ENCODE peak calls at places on chromosome 2, in five cellular contexts. One of them, this sample, is unnamed.

GRCh38 chr2:26245231-26245732 is 543 bp downstream of the HADHB start:
- DNase-seq in ovary: no peak
- DNase-seq in lung: peak; percentile 32
- DNase-seq in colonic mucosa: peak; percentile 63
- DNase-seq in GM12878: peak; percentile 15
- DNase-seq in this sample: peak; percentile 24

GRCh38 chr2:132581917-132582316 is 88.1 kb downstream of the LYPD1 start:
- DNase-seq in ovary: no peak
- DNase-seq in lung: no peak
- DNase-seq in colonic mucosa: peak; percentile 29
- DNase-seq in GM12878: no peak
- DNase-seq in this sample: no peak

GRCh38 chr2:96514521-96514920 is 9.4 kb upstream of the NEURL3 start:
- DNase-seq in ovary: no peak
- DNase-seq in lung: no peak
- DNase-seq in colonic mucosa: no peak
- DNase-seq in GM12878: no peak
- DNase-seq in this sample: no peak

GRCh38 chr2:218294430-218294999 is 2.2 kb upstream of the TMBIM1 start:
- DNase-seq in ovary: no peak
- DNase-seq in lung: no peak
- DNase-seq in colonic mucosa: no peak
- DNase-seq in GM12878: no peak
- DNase-seq in this sample: no peak

GRCh38 chr2:61023670-61024069 is 5.6 kb upstream of the PUS10 start:
- DNase-seq in ovary: no peak
- DNase-seq in lung: no peak
- DNase-seq in colonic mucosa: no peak
- DNase-seq in GM12878: no peak
- DNase-seq in this sample: no peak

GRCh38 chr2:148524519-148524919 is 120.0 kb upstream of the EPC2 start:
- DNase-seq in ovary: no peak
- DNase-seq in lung: no peak
- DNase-seq in colonic mucosa: no peak
- DNase-seq in GM12878: no peak
- DNase-seq in this sample: no peak

GRCh38 chr2:70403267-70404053 is 101.6 kb upstream of the FAM136A start:
- DNase-seq in ovary: no peak
- DNase-seq in lung: no peak
- DNase-seq in colonic mucosa: peak; percentile 72
- DNase-seq in GM12878: no peak
- DNase-seq in this sample: no peak

GRCh38 chr2:238811765-238812164 is 36.1 kb upstream of the TWIST2 start:
- DNase-seq in ovary: no peak
- DNase-seq in lung: no peak
- DNase-seq in colonic mucosa: no peak
- DNase-seq in GM12878: no peak
- DNase-seq in this sample: no peak

GRCh38 chr2:239827511-239827865 is 197.7 kb downstream of the NDUFA10 start:
- DNase-seq in ovary: no peak
- DNase-seq in lung: no peak
- DNase-seq in colonic mucosa: no peak
- DNase-seq in GM12878: no peak
- DNase-seq in this sample: no peak

GRCh38 chr2:109162999-109163398 is 34.0 kb downstream of the SH3RF3 start:
- DNase-seq in ovary: no peak
- DNase-seq in lung: no peak
- DNase-seq in colonic mucosa: no peak
- DNase-seq in GM12878: no peak
- DNase-seq in this sample: peak; percentile 68

GRCh38 chr2:28424799-28425492 is 32.3 kb downstream of the FOSL2 start:
- DNase-seq in ovary: no peak
- DNase-seq in lung: no peak
- DNase-seq in colonic mucosa: no peak
- DNase-seq in GM12878: no peak
- DNase-seq in this sample: no peak

GRCh38 chr2:238117199-238118154 is 17.3 kb downstream of the ESPNL start:
- DNase-seq in ovary: no peak
- DNase-seq in lung: no peak
- DNase-seq in colonic mucosa: no peak
- DNase-seq in GM12878: no peak
- DNase-seq in this sample: no peak

GRCh38 chr2:63790913-63791312 is 50.8 kb upstream of the UGP2 start:
- DNase-seq in ovary: no peak
- DNase-seq in lung: no peak
- DNase-seq in colonic mucosa: no peak
- DNase-seq in GM12878: no peak
- DNase-seq in this sample: no peak

GRCh38 chr2:61328707-61329251 is 142.1 kb downstream of the USP34 start:
- DNase-seq in ovary: no peak
- DNase-seq in lung: peak; percentile 47
- DNase-seq in colonic mucosa: peak; percentile 24
- DNase-seq in GM12878: no peak
- DNase-seq in this sample: no peak

GRCh38 chr2:148231858-148232257 is 211.0 kb downstream of the MBD5 start:
- DNase-seq in ovary: no peak
- DNase-seq in lung: no peak
- DNase-seq in colonic mucosa: no peak
- DNase-seq in GM12878: no peak
- DNase-seq in this sample: no peak

GRCh38 chr2:219418570-219419189 is 503 bp downstream of the DES start:
- DNase-seq in ovary: no peak
- DNase-seq in lung: no peak
- DNase-seq in colonic mucosa: no peak
- DNase-seq in GM12878: no peak
- DNase-seq in this sample: no peak

GRCh38 chr2:219447242-219448098 is 12.8 kb downstream of the SPEG start:
- DNase-seq in ovary: no peak
- DNase-seq in lung: no peak
- DNase-seq in colonic mucosa: no peak
- DNase-seq in GM12878: no peak
- DNase-seq in this sample: no peak

GRCh38 chr2:206642075-206643025 is at the start of gene FAM237A:
- DNase-seq in ovary: peak; percentile 25
- DNase-seq in lung: no peak
- DNase-seq in colonic mucosa: peak; percentile 21
- DNase-seq in GM12878: no peak
- DNase-seq in this sample: no peak

GRCh38 chr2:200311139-200311538 is 4.6 kb downstream of the SPATS2L start:
- DNase-seq in ovary: no peak
- DNase-seq in lung: no peak
- DNase-seq in colonic mucosa: no peak
- DNase-seq in GM12878: no peak
- DNase-seq in this sample: no peak

GRCh38 chr2:141399270-141399669 is 731.5 kb downstream of the LRP1B start:
- DNase-seq in ovary: no peak
- DNase-seq in lung: no peak
- DNase-seq in colonic mucosa: no peak
- DNase-seq in GM12878: no peak
- DNase-seq in this sample: no peak

GRCh38 chr2:16102976-16103380 is 162.6 kb downstream of the MYCN start:
- DNase-seq in ovary: no peak
- DNase-seq in lung: no peak
- DNase-seq in colonic mucosa: peak; percentile 84
- DNase-seq in GM12878: no peak
- DNase-seq in this sample: no peak

GRCh38 chr2:219868635-219869034 is 241.2 kb downstream of the SLC4A3 start:
- DNase-seq in ovary: no peak
- DNase-seq in lung: no peak
- DNase-seq in colonic mucosa: no peak
- DNase-seq in GM12878: no peak
- DNase-seq in this sample: no peak

GRCh38 chr2:121164042-121164441 is 121.0 kb downstream of the TFCP2L1 start:
- DNase-seq in ovary: no peak
- DNase-seq in lung: no peak
- DNase-seq in colonic mucosa: no peak
- DNase-seq in GM12878: no peak
- DNase-seq in this sample: no peak

GRCh38 chr2:120914839-120915521 is 179.3 kb downstream of the GLI2 start:
- DNase-seq in ovary: peak; percentile 92
- DNase-seq in lung: peak; percentile 80
- DNase-seq in colonic mucosa: peak; percentile 49
- DNase-seq in GM12878: no peak
- DNase-seq in this sample: peak; percentile 91

GRCh38 chr2:115129502-115129901 is 687.1 kb downstream of the DPP10 start:
- DNase-seq in ovary: no peak
- DNase-seq in lung: no peak
- DNase-seq in colonic mucosa: no peak
- DNase-seq in GM12878: no peak
- DNase-seq in this sample: no peak

GRCh38 chr2:27652341-27652740 is 11.1 kb downstream of the SUPT7L start:
- DNase-seq in ovary: no peak
- DNase-seq in lung: no peak
- DNase-seq in colonic mucosa: no peak
- DNase-seq in GM12878: no peak
- DNase-seq in this sample: no peak

GRCh38 chr2:230873670-230874401 is 9.1 kb downstream of the ITM2C start:
- DNase-seq in ovary: no peak
- DNase-seq in lung: no peak
- DNase-seq in colonic mucosa: no peak
- DNase-seq in GM12878: peak; percentile 74
- DNase-seq in this sample: no peak

GRCh38 chr2:124045906-124046305 is 20.8 kb downstream of the CNTNAP5 start:
- DNase-seq in ovary: no peak
- DNase-seq in lung: no peak
- DNase-seq in colonic mucosa: no peak
- DNase-seq in GM12878: no peak
- DNase-seq in this sample: no peak

GRCh38 chr2:12389354-12390045 is 327.2 kb upstream of the TRIB2 start:
- DNase-seq in ovary: no peak
- DNase-seq in lung: no peak
- DNase-seq in colonic mucosa: no peak
- DNase-seq in GM12878: no peak
- DNase-seq in this sample: no peak

GRCh38 chr2:215794829-215795546 is 218.4 kb downstream of the MREG start:
- DNase-seq in ovary: no peak
- DNase-seq in lung: no peak
- DNase-seq in colonic mucosa: no peak
- DNase-seq in GM12878: no peak
- DNase-seq in this sample: no peak

GRCh38 chr2:113692698-113693428 is 63.6 kb downstream of the SLC35F5 start:
- DNase-seq in ovary: no peak
- DNase-seq in lung: no peak
- DNase-seq in colonic mucosa: no peak
- DNase-seq in GM12878: peak; percentile 78
- DNase-seq in this sample: no peak

GRCh38 chr2:68911246-68911645 is 40.0 kb upstream of the BMP10 start:
- DNase-seq in ovary: no peak
- DNase-seq in lung: no peak
- DNase-seq in colonic mucosa: no peak
- DNase-seq in GM12878: no peak
- DNase-seq in this sample: no peak

GRCh38 chr2:68690851-68691250 is 43.8 kb upstream of the ARHGAP25 start:
- DNase-seq in ovary: no peak
- DNase-seq in lung: no peak
- DNase-seq in colonic mucosa: no peak
- DNase-seq in GM12878: no peak
- DNase-seq in this sample: no peak

GRCh38 chr2:36889782-36890181 is 76.6 kb downstream of the STRN start:
- DNase-seq in ovary: no peak
- DNase-seq in lung: no peak
- DNase-seq in colonic mucosa: peak; percentile 36
- DNase-seq in GM12878: no peak
- DNase-seq in this sample: no peak

GRCh38 chr2:36892805-36893204 is 73.5 kb downstream of the STRN start:
- DNase-seq in ovary: no peak
- DNase-seq in lung: no peak
- DNase-seq in colonic mucosa: no peak
- DNase-seq in GM12878: no peak
- DNase-seq in this sample: no peak
- H3K27ac ChIP-seq in ovary: no peak overlapping the region
- H3K27ac ChIP-seq in lung: no peak overlapping the region
- H3K27ac ChIP-seq in colonic mucosa: no peak overlapping the region
- H3K27ac ChIP-seq in GM12878: no peak overlapping the region
- H3K27ac ChIP-seq in this sample: no peak overlapping the region

DNA sequence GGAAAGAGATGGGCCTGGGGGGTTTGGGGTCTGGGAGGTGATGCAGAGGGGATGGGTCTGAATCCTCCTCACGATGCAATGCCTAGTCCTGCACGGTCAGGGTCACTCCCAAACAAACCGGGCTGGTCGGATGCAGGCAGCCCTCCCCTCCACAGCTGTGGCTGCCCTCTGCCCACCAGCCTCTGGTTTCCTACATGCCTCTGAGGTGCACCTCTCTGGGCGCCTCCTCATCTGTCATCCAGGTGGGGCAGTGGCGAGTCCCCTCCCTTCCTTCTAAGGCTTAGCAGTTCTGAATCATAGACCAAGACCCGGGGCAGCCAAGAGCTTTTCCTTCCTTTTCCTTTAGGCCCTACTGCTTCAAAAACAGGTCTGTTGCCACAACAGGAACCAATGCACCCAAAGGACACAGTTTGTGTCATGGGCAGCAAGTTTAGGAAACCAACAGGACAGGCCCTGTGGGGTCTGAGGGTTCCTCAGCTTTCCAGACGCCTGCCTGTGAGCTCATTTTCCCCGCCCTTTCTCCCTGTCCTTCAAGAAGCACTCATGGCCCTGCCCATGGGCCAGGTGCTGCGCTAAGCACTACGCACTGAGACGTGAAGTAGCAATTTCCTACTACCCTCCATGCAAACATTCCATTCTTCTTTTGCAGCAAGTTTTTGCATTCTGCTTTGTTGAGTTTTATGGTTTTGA is 6.5 kb upstream of the MAL start:
- DNase-seq in ovary: no peak
- DNase-seq in lung: peak; percentile 45
- DNase-seq in colonic mucosa: no peak
- DNase-seq in GM12878: no peak
- DNase-seq in this sample: no peak
- TF ChIP-seq CTCF in ovary: no peak
- TF ChIP-seq CTCF in lung: no peak
- TF ChIP-seq CTCF in colonic mucosa: no peak
- TF ChIP-seq CTCF in GM12878: no peak
- TF ChIP-seq CTCF in this sample: no peak

GRCh38 chr2:142984657-142985056 is 107.2 kb downstream of the KYNU start:
- DNase-seq in ovary: no peak
- DNase-seq in lung: no peak
- DNase-seq in colonic mucosa: no peak
- DNase-seq in GM12878: no peak
- DNase-seq in this sample: no peak

GRCh38 chr2:142980246-142981068 is 103.0 kb downstream of the KYNU start:
- DNase-seq in ovary: no peak
- DNase-seq in lung: no peak
- DNase-seq in colonic mucosa: no peak
- DNase-seq in GM12878: no peak
- DNase-seq in this sample: no peak

GRCh38 chr2:142975239-142975638 is 97.8 kb downstream of the KYNU start:
- DNase-seq in ovary: no peak
- DNase-seq in lung: no peak
- DNase-seq in colonic mucosa: no peak
- DNase-seq in GM12878: no peak
- DNase-seq in this sample: no peak

GRCh38 chr2:142983174-142983573 is 105.7 kb downstream of the KYNU start:
- DNase-seq in ovary: no peak
- DNase-seq in lung: no peak
- DNase-seq in colonic mucosa: no peak
- DNase-seq in GM12878: peak; percentile 28
- DNase-seq in this sample: no peak

GRCh38 chr2:142981069-142981378 is 103.6 kb downstream of the KYNU start:
- DNase-seq in ovary: no peak
- DNase-seq in lung: no peak
- DNase-seq in colonic mucosa: no peak
- DNase-seq in GM12878: no peak
- DNase-seq in this sample: no peak
- H3K4me3 ChIP-seq in ovary: no peak overlapping the region
- H3K4me3 ChIP-seq in lung: no peak overlapping the region
- H3K4me3 ChIP-seq in colonic mucosa: no peak overlapping the region
- H3K4me3 ChIP-seq in GM12878: no peak overlapping the region
- H3K4me3 ChIP-seq in this sample: no peak overlapping the region

GRCh38 chr2:85852979-85853498 is 35.8 kb downstream of the ST3GAL5 start:
- DNase-seq in ovary: no peak
- DNase-seq in lung: no peak
- DNase-seq in colonic mucosa: no peak
- DNase-seq in GM12878: peak; percentile 88
- DNase-seq in this sample: no peak
- H3K27ac ChIP-seq in ovary: peak overlapping the region; percentile 5
- H3K27ac ChIP-seq in lung: peak overlapping the region; percentile 36
- H3K27ac ChIP-seq in colonic mucosa: peak overlapping the region; percentile 71
- H3K27ac ChIP-seq in GM12878: peak overlapping the region; percentile 84
- H3K27ac ChIP-seq in this sample: no peak overlapping the region